ENCODE peak calls at places on chromosome 16, in six cellular contexts. One of them, this sample, is unnamed.

GRCh38 chr16:52494145-52494544 is 52.8 kb downstream of the TOX3 start:
- DNase-seq in amniotic stem cell: no peak
- DNase-seq in HEK293T: no peak
- DNase-seq in heart left ventricle: no peak
- DNase-seq in psoas muscle: no peak
- DNase-seq in stimulated activated CD4-positive, alpha-beta T cell treated with anti-CD3 and anti-CD28 coated beads, Interleukin-4, amount 100 ng/mL, for 4 hours: no peak
- DNase-seq in this sample: no peak

GRCh38 chr16:89009343-89010209 is 32.6 kb upstream of the CBFA2T3 start:
- DNase-seq in stimulated activated CD4-positive, alpha-beta T cell treated with anti-CD3 and anti-CD28 coated beads, Interleukin-4, amount 100 ng/mL, for 4 hours: no peak
- DNase-seq in heart left ventricle: no peak
- DNase-seq in amniotic stem cell: no peak
- DNase-seq in psoas muscle: peak; percentile 12
- DNase-seq in HEK293T: no peak
- DNase-seq in this sample: no peak

GRCh38 chr16:1335211-1335971 is 1.9 kb downstream of the BAIAP3 start:
- DNase-seq in stimulated activated CD4-positive, alpha-beta T cell treated with anti-CD3 and anti-CD28 coated beads, Interleukin-4, amount 100 ng/mL, for 4 hours: no peak
- DNase-seq in amniotic stem cell: no peak
- DNase-seq in HEK293T: no peak
- DNase-seq in heart left ventricle: no peak
- DNase-seq in psoas muscle: no peak
- DNase-seq in this sample: no peak

GRCh38 chr16:68085259-68086071 is at the start of gene NFATC3:
- DNase-seq in amniotic stem cell: peak; percentile 89
- DNase-seq in psoas muscle: peak; percentile 100
- DNase-seq in HEK293T: peak; percentile 95
- DNase-seq in heart left ventricle: peak; percentile 99
- DNase-seq in stimulated activated CD4-positive, alpha-beta T cell treated with anti-CD3 and anti-CD28 coated beads, Interleukin-4, amount 100 ng/mL, for 4 hours: peak; percentile 99
- DNase-seq in this sample: peak; percentile 96

GRCh38 chr16:48132696-48133095 is 23.1 kb downstream of the ABCC12 start:
- DNase-seq in amniotic stem cell: no peak
- DNase-seq in psoas muscle: no peak
- DNase-seq in heart left ventricle: no peak
- DNase-seq in HEK293T: no peak
- DNase-seq in stimulated activated CD4-positive, alpha-beta T cell treated with anti-CD3 and anti-CD28 coated beads, Interleukin-4, amount 100 ng/mL, for 4 hours: no peak
- DNase-seq in this sample: no peak

GRCh38 chr16:74627506-74628220 is 20.7 kb upstream of the GLG1 start:
- DNase-seq in heart left ventricle: peak; percentile 19
- DNase-seq in amniotic stem cell: no peak
- DNase-seq in psoas muscle: no peak
- DNase-seq in HEK293T: no peak
- DNase-seq in stimulated activated CD4-positive, alpha-beta T cell treated with anti-CD3 and anti-CD28 coated beads, Interleukin-4, amount 100 ng/mL, for 4 hours: no peak
- DNase-seq in this sample: no peak

GRCh38 chr16:29230671-29231091 is 175.8 kb downstream of the NPIPB11 start:
- DNase-seq in amniotic stem cell: no peak
- DNase-seq in heart left ventricle: no peak
- DNase-seq in HEK293T: no peak
- DNase-seq in stimulated activated CD4-positive, alpha-beta T cell treated with anti-CD3 and anti-CD28 coated beads, Interleukin-4, amount 100 ng/mL, for 4 hours: no peak
- DNase-seq in psoas muscle: no peak
- DNase-seq in this sample: no peak

GRCh38 chr16:48596326-48596725 is 13.7 kb downstream of the N4BP1 start:
- DNase-seq in stimulated activated CD4-positive, alpha-beta T cell treated with anti-CD3 and anti-CD28 coated beads, Interleukin-4, amount 100 ng/mL, for 4 hours: peak; percentile 34
- DNase-seq in HEK293T: no peak
- DNase-seq in psoas muscle: no peak
- DNase-seq in heart left ventricle: no peak
- DNase-seq in amniotic stem cell: no peak
- DNase-seq in this sample: no peak

GRCh38 chr16:15907863-15908478 is 19.6 kb upstream of the CEP20 start:
- DNase-seq in HEK293T: peak; percentile 71
- DNase-seq in psoas muscle: no peak
- DNase-seq in stimulated activated CD4-positive, alpha-beta T cell treated with anti-CD3 and anti-CD28 coated beads, Interleukin-4, amount 100 ng/mL, for 4 hours: peak; percentile 33
- DNase-seq in amniotic stem cell: no peak
- DNase-seq in heart left ventricle: no peak
- DNase-seq in this sample: peak; percentile 25

GRCh38 chr16:54121084-54121483 is 165.5 kb downstream of the IRX3 start:
- DNase-seq in heart left ventricle: no peak
- DNase-seq in amniotic stem cell: no peak
- DNase-seq in HEK293T: no peak
- DNase-seq in stimulated activated CD4-positive, alpha-beta T cell treated with anti-CD3 and anti-CD28 coated beads, Interleukin-4, amount 100 ng/mL, for 4 hours: no peak
- DNase-seq in psoas muscle: no peak
- DNase-seq in this sample: no peak

GRCh38 chr16:48381201-48381600 is 4.0 kb downstream of the SIAH1 start:
- DNase-seq in stimulated activated CD4-positive, alpha-beta T cell treated with anti-CD3 and anti-CD28 coated beads, Interleukin-4, amount 100 ng/mL, for 4 hours: no peak
- DNase-seq in heart left ventricle: no peak
- DNase-seq in HEK293T: no peak
- DNase-seq in amniotic stem cell: no peak
- DNase-seq in psoas muscle: no peak
- DNase-seq in this sample: no peak

GRCh38 chr16:57801856-57802634 is at the start of gene KIFC3:
- DNase-seq in heart left ventricle: peak; percentile 92
- DNase-seq in psoas muscle: peak; percentile 86
- DNase-seq in HEK293T: peak; percentile 70
- DNase-seq in amniotic stem cell: peak; percentile 71
- DNase-seq in stimulated activated CD4-positive, alpha-beta T cell treated with anti-CD3 and anti-CD28 coated beads, Interleukin-4, amount 100 ng/mL, for 4 hours: peak; percentile 73
- DNase-seq in this sample: peak; percentile 44

GRCh38 chr16:48531011-48531962 is 78.7 kb downstream of the N4BP1 start:
- DNase-seq in psoas muscle: peak; percentile 46
- DNase-seq in stimulated activated CD4-positive, alpha-beta T cell treated with anti-CD3 and anti-CD28 coated beads, Interleukin-4, amount 100 ng/mL, for 4 hours: no peak
- DNase-seq in amniotic stem cell: no peak
- DNase-seq in heart left ventricle: peak; percentile 28
- DNase-seq in HEK293T: no peak
- DNase-seq in this sample: no peak

GRCh38 chr16:19696312-19696711 is 21.7 kb downstream of the KNOP1 start:
- DNase-seq in psoas muscle: peak; percentile 74
- DNase-seq in heart left ventricle: peak; percentile 88
- DNase-seq in HEK293T: no peak
- DNase-seq in amniotic stem cell: no peak
- DNase-seq in stimulated activated CD4-positive, alpha-beta T cell treated with anti-CD3 and anti-CD28 coated beads, Interleukin-4, amount 100 ng/mL, for 4 hours: peak; percentile 54
- DNase-seq in this sample: no peak

GRCh38 chr16:69410285-69410990 is 14.0 kb upstream of the CYB5B start:
- DNase-seq in amniotic stem cell: peak; percentile 43
- DNase-seq in heart left ventricle: no peak
- DNase-seq in stimulated activated CD4-positive, alpha-beta T cell treated with anti-CD3 and anti-CD28 coated beads, Interleukin-4, amount 100 ng/mL, for 4 hours: no peak
- DNase-seq in HEK293T: no peak
- DNase-seq in psoas muscle: no peak
- DNase-seq in this sample: no peak

GRCh38 chr16:79943738-79944137 is 343.2 kb upstream of the MAF start:
- DNase-seq in amniotic stem cell: no peak
- DNase-seq in psoas muscle: no peak
- DNase-seq in heart left ventricle: no peak
- DNase-seq in stimulated activated CD4-positive, alpha-beta T cell treated with anti-CD3 and anti-CD28 coated beads, Interleukin-4, amount 100 ng/mL, for 4 hours: no peak
- DNase-seq in HEK293T: no peak
- DNase-seq in this sample: no peak

GRCh38 chr16:11155284-11155806 is 100.7 kb downstream of the SOCS1 start:
- DNase-seq in stimulated activated CD4-positive, alpha-beta T cell treated with anti-CD3 and anti-CD28 coated beads, Interleukin-4, amount 100 ng/mL, for 4 hours: no peak
- DNase-seq in psoas muscle: no peak
- DNase-seq in heart left ventricle: no peak
- DNase-seq in HEK293T: no peak
- DNase-seq in amniotic stem cell: peak; percentile 55
- DNase-seq in this sample: no peak

GRCh38 chr16:73781297-73781696 is 515.3 kb upstream of the PSMD7 start:
- DNase-seq in heart left ventricle: no peak
- DNase-seq in amniotic stem cell: no peak
- DNase-seq in psoas muscle: no peak
- DNase-seq in HEK293T: no peak
- DNase-seq in stimulated activated CD4-positive, alpha-beta T cell treated with anti-CD3 and anti-CD28 coated beads, Interleukin-4, amount 100 ng/mL, for 4 hours: no peak
- DNase-seq in this sample: no peak

GRCh38 chr16:78894872-78895271 is 705.7 kb downstream of the MAF start:
- DNase-seq in heart left ventricle: no peak
- DNase-seq in amniotic stem cell: no peak
- DNase-seq in psoas muscle: no peak
- DNase-seq in HEK293T: no peak
- DNase-seq in stimulated activated CD4-positive, alpha-beta T cell treated with anti-CD3 and anti-CD28 coated beads, Interleukin-4, amount 100 ng/mL, for 4 hours: no peak
- DNase-seq in this sample: no peak

GRCh38 chr16:4976079-4976478 is 17.9 kb downstream of the SEC14L5 start:
- DNase-seq in heart left ventricle: no peak
- DNase-seq in HEK293T: no peak
- DNase-seq in stimulated activated CD4-positive, alpha-beta T cell treated with anti-CD3 and anti-CD28 coated beads, Interleukin-4, amount 100 ng/mL, for 4 hours: no peak
- DNase-seq in psoas muscle: no peak
- DNase-seq in amniotic stem cell: no peak
- DNase-seq in this sample: no peak

GRCh38 chr16:15966420-15967222 is 17.2 kb downstream of the ABCC1 start:
- DNase-seq in HEK293T: no peak
- DNase-seq in heart left ventricle: no peak
- DNase-seq in psoas muscle: no peak
- DNase-seq in amniotic stem cell: peak; percentile 40
- DNase-seq in stimulated activated CD4-positive, alpha-beta T cell treated with anti-CD3 and anti-CD28 coated beads, Interleukin-4, amount 100 ng/mL, for 4 hours: no peak
- DNase-seq in this sample: no peak

GRCh38 chr16:1966460-1966859 is at the start of gene RNF151:
- DNase-seq in heart left ventricle: no peak
- DNase-seq in HEK293T: no peak
- DNase-seq in psoas muscle: no peak
- DNase-seq in amniotic stem cell: no peak
- DNase-seq in stimulated activated CD4-positive, alpha-beta T cell treated with anti-CD3 and anti-CD28 coated beads, Interleukin-4, amount 100 ng/mL, for 4 hours: no peak
- DNase-seq in this sample: no peak

GRCh38 chr16:2295056-2295798 is 27.3 kb upstream of the RNPS1 start:
- DNase-seq in stimulated activated CD4-positive, alpha-beta T cell treated with anti-CD3 and anti-CD28 coated beads, Interleukin-4, amount 100 ng/mL, for 4 hours: no peak
- DNase-seq in heart left ventricle: no peak
- DNase-seq in HEK293T: no peak
- DNase-seq in amniotic stem cell: no peak
- DNase-seq in psoas muscle: no peak
- DNase-seq in this sample: no peak

This sample was measured in activated B cell treated with CpG ODN at 0.5 μM for 24 hours.